ENCODE peak calls at places on chromosomes 11 and 22, in four cellular contexts. E is germinal center, C is GM23338, B is left ventricle myocardium inferior. N is an unnamed sample.

GRCh38 chr22:20959578-20960461 is 7.2 kb upstream of the AIFM3 start:
- DNase-seq in C (no peak), B (no peak), E (no peak), N (no peak)

GRCh38 chr11:126139541-126140091 is 71.8 kb downstream of the RPUSD4 start:
- DNase-seq in E (no peak), B (peak; percentile 53), C (peak; percentile 61), N (peak; percentile 65)

GRCh38 chr22:49656291-49656851 is 171.3 kb downstream of the BRD1 start:
- DNase-seq in C (no peak), E (no peak), B (no peak), N (peak; percentile 25)

GRCh38 chr11:117817213-117818035 is 7.1 kb downstream of the FXYD2 start:
- DNase-seq in E (peak; percentile 68), B (peak; percentile 82), C (peak; percentile 88), N (peak; percentile 85)

GRCh38 chr11:61828629-61829407 is 718 bp downstream of the FADS2 start:
- DNase-seq in C (peak; percentile 72), E (peak; percentile 44), B (peak; percentile 62), N (peak; percentile 68)

GRCh38 chr22:43399338-43399979 is 12.4 kb upstream of the MPPED1 start:
- DNase-seq in C (no peak), E (no peak), B (no peak), N (no peak)

GRCh38 chr11:122229078-122229477 is 113.1 kb upstream of the BLID start:
- DNase-seq in C (no peak), E (no peak), B (no peak), N (no peak)

GRCh38 chr11:10902301-10902700 is 44.4 kb upstream of the ZBED5 start:
- DNase-seq in B (no peak), C (no peak), E (no peak), N (no peak)

GRCh38 chr11:19703211-19703610 is 9.4 kb upstream of the NAV2 start:
- DNase-seq in C (no peak), E (no peak), B (no peak), N (no peak)

GRCh38 chr11:66100272-66101037 is 30.4 kb downstream of the PACS1 start:
- DNase-seq in E (peak; percentile 75), C (peak; percentile 10), B (peak; percentile 81), N (peak; percentile 87)

GRCh38 chr11:64489831-64490441 is 101.1 kb upstream of the SLC22A12 start:
- DNase-seq in E (peak; percentile 57), C (peak; percentile 84), B (peak; percentile 25), N (peak; percentile 63)

GRCh38 chr22:38240734-38241252 is 32.0 kb downstream of the TMEM184B start:
- DNase-seq in B (no peak), E (no peak), C (peak; percentile 86), N (no peak)